ENCODE peak calls at places on chromosomes 11 and 22, in six cellular contexts. One of them, this sample, is unnamed.

GRCh38 chr11:37972691-37973090 is 1374.7 kb upstream of the RAG2 start:
- DNase-seq in NCI-H774: no peak
- DNase-seq in CD4-positive, alpha-beta T cell: no peak
- DNase-seq in cardiac septum: no peak
- DNase-seq in RCC 7860: peak
- DNase-seq in PC-9: no peak
- DNase-seq in this sample: no peak

GRCh38 chr22:36612458-36612857 is 83.5 kb upstream of the EIF3D start:
- DNase-seq in NCI-H774: no peak
- DNase-seq in CD4-positive, alpha-beta T cell: no peak
- DNase-seq in cardiac septum: no peak
- DNase-seq in RCC 7860: no peak
- DNase-seq in PC-9: no peak
- DNase-seq in this sample: no peak

GRCh38 chr11:129455756-129456436 is 80.2 kb downstream of the BARX2 start:
- DNase-seq in NCI-H774: no peak
- DNase-seq in CD4-positive, alpha-beta T cell: no peak
- DNase-seq in cardiac septum: no peak
- DNase-seq in RCC 7860: no peak
- DNase-seq in PC-9: no peak
- DNase-seq in this sample: no peak

GRCh38 chr11:76574406-76574805 is 96.1 kb downstream of the LRRC32 start:
- DNase-seq in NCI-H774: no peak
- DNase-seq in CD4-positive, alpha-beta T cell: no peak
- DNase-seq in cardiac septum: no peak
- DNase-seq in RCC 7860: peak
- DNase-seq in PC-9: no peak
- DNase-seq in this sample: no peak

GRCh38 chr11:71120346-71120963 is 131.9 kb downstream of the SHANK2 start:
- DNase-seq in NCI-H774: peak
- DNase-seq in CD4-positive, alpha-beta T cell: no peak
- DNase-seq in cardiac septum: no peak
- DNase-seq in RCC 7860: no peak
- DNase-seq in PC-9: peak
- DNase-seq in this sample: no peak

GRCh38 chr11:62552931-62553838 is 6.6 kb upstream of the AHNAK start:
- DNase-seq in NCI-H774: no peak
- DNase-seq in CD4-positive, alpha-beta T cell: peak
- DNase-seq in cardiac septum: no peak
- DNase-seq in RCC 7860: peak
- DNase-seq in PC-9: peak
- DNase-seq in this sample: no peak

GRCh38 chr11:7905961-7906429 is 25.1 kb downstream of the OR10A6 start:
- DNase-seq in NCI-H774: no peak
- DNase-seq in CD4-positive, alpha-beta T cell: no peak
- DNase-seq in cardiac septum: no peak
- DNase-seq in RCC 7860: no peak
- DNase-seq in PC-9: peak
- DNase-seq in this sample: no peak

GRCh38 chr11:78453140-78453935 is 35.7 kb upstream of the GAB2 start:
- DNase-seq in NCI-H774: no peak
- DNase-seq in CD4-positive, alpha-beta T cell: no peak
- DNase-seq in cardiac septum: no peak
- DNase-seq in RCC 7860: no peak
- DNase-seq in PC-9: no peak
- DNase-seq in this sample: no peak

GRCh38 chr11:111730031-111730430 is 36.2 kb downstream of the PPP2R1B start:
- DNase-seq in NCI-H774: no peak
- DNase-seq in CD4-positive, alpha-beta T cell: no peak
- DNase-seq in cardiac septum: no peak
- DNase-seq in RCC 7860: no peak
- DNase-seq in PC-9: no peak
- DNase-seq in this sample: no peak

GRCh38 chr11:119681537-119681936 is 47.5 kb downstream of the NECTIN1 start:
- DNase-seq in NCI-H774: no peak
- DNase-seq in CD4-positive, alpha-beta T cell: no peak
- DNase-seq in cardiac septum: no peak
- DNase-seq in RCC 7860: no peak
- DNase-seq in PC-9: no peak
- DNase-seq in this sample: no peak

GRCh38 chr11:19714387-19715363 is 2.0 kb downstream of the NAV2 start:
- DNase-seq in NCI-H774: no peak
- DNase-seq in CD4-positive, alpha-beta T cell: no peak
- DNase-seq in cardiac septum: peak
- DNase-seq in RCC 7860: peak
- DNase-seq in PC-9: peak
- DNase-seq in this sample: no peak

GRCh38 chr11:83023410-83023809 is 48.3 kb downstream of the RAB30 start:
- DNase-seq in NCI-H774: no peak
- DNase-seq in CD4-positive, alpha-beta T cell: no peak
- DNase-seq in cardiac septum: no peak
- DNase-seq in RCC 7860: no peak
- DNase-seq in PC-9: no peak
- DNase-seq in this sample: no peak

GRCh38 chr11:134533511-134533910 is 121.5 kb upstream of the B3GAT1 start:
- DNase-seq in NCI-H774: no peak
- DNase-seq in CD4-positive, alpha-beta T cell: no peak
- DNase-seq in cardiac septum: peak
- DNase-seq in RCC 7860: no peak
- DNase-seq in PC-9: no peak
- DNase-seq in this sample: no peak

GRCh38 chr11:75907926-75908527 is 93.0 kb downstream of the UVRAG start:
- DNase-seq in NCI-H774: no peak
- DNase-seq in CD4-positive, alpha-beta T cell: no peak
- DNase-seq in cardiac septum: no peak
- DNase-seq in RCC 7860: no peak
- DNase-seq in PC-9: no peak
- DNase-seq in this sample: no peak

GRCh38 chr11:69437001-69437875 is 44.2 kb upstream of the LINC01488 start:
- DNase-seq in NCI-H774: no peak
- DNase-seq in CD4-positive, alpha-beta T cell: no peak
- DNase-seq in cardiac septum: no peak
- DNase-seq in RCC 7860: peak
- DNase-seq in PC-9: peak
- DNase-seq in this sample: no peak

GRCh38 chr22:44587004-44587793 is 89.2 kb upstream of the RTL6 start:
- DNase-seq in NCI-H774: peak
- DNase-seq in CD4-positive, alpha-beta T cell: no peak
- DNase-seq in cardiac septum: no peak
- DNase-seq in RCC 7860: no peak
- DNase-seq in PC-9: peak
- DNase-seq in this sample: no peak

GRCh38 chr22:42949159-42949558 is 65.8 kb downstream of the PACSIN2 start:
- DNase-seq in NCI-H774: no peak
- DNase-seq in CD4-positive, alpha-beta T cell: no peak
- DNase-seq in cardiac septum: no peak
- DNase-seq in RCC 7860: no peak
- DNase-seq in PC-9: no peak
- DNase-seq in this sample: no peak

GRCh38 chr11:57637626-57638004 is 12.1 kb downstream of the YPEL4 start:
- DNase-seq in NCI-H774: no peak
- DNase-seq in CD4-positive, alpha-beta T cell: no peak
- DNase-seq in cardiac septum: no peak
- DNase-seq in RCC 7860: no peak
- DNase-seq in PC-9: no peak
- DNase-seq in this sample: no peak

GRCh38 chr11:859394-860131 is 16.9 kb downstream of the TSPAN4 start:
- DNase-seq in NCI-H774: peak
- DNase-seq in CD4-positive, alpha-beta T cell: no peak
- DNase-seq in cardiac septum: no peak
- DNase-seq in RCC 7860: no peak
- DNase-seq in PC-9: peak
- DNase-seq in this sample: no peak

GRCh38 chr22:44057411-44057987 is 33.4 kb downstream of the PARVB start:
- DNase-seq in NCI-H774: no peak
- DNase-seq in CD4-positive, alpha-beta T cell: no peak
- DNase-seq in cardiac septum: no peak
- DNase-seq in RCC 7860: no peak
- DNase-seq in PC-9: no peak
- DNase-seq in this sample: no peak

GRCh38 chr11:107882095-107882820 is 23.7 kb upstream of the SLC35F2 start:
- DNase-seq in NCI-H774: no peak
- DNase-seq in CD4-positive, alpha-beta T cell: no peak
- DNase-seq in cardiac septum: no peak
- DNase-seq in RCC 7860: no peak
- DNase-seq in PC-9: peak
- DNase-seq in this sample: no peak

GRCh38 chr22:24554316-24555159 is at the start of gene GUCD1:
- DNase-seq in NCI-H774: no peak
- DNase-seq in CD4-positive, alpha-beta T cell: peak
- DNase-seq in cardiac septum: no peak
- DNase-seq in RCC 7860: peak
- DNase-seq in PC-9: peak
- DNase-seq in this sample: peak

GRCh38 chr11:12494699-12495098 is 117.3 kb downstream of the PARVA start:
- DNase-seq in NCI-H774: no peak
- DNase-seq in CD4-positive, alpha-beta T cell: no peak
- DNase-seq in cardiac septum: no peak
- DNase-seq in RCC 7860: no peak
- DNase-seq in PC-9: no peak
- DNase-seq in this sample: no peak

GRCh38 chr11:70440206-70440605 is 41.9 kb downstream of the CTTN start:
- DNase-seq in NCI-H774: no peak
- DNase-seq in CD4-positive, alpha-beta T cell: no peak
- DNase-seq in cardiac septum: no peak
- DNase-seq in RCC 7860: no peak
- DNase-seq in PC-9: no peak
- DNase-seq in this sample: no peak

GRCh38 chr22:29879738-29880137 is 3.2 kb upstream of the MTMR3 start:
- DNase-seq in NCI-H774: no peak
- DNase-seq in CD4-positive, alpha-beta T cell: no peak
- DNase-seq in cardiac septum: no peak
- DNase-seq in RCC 7860: no peak
- DNase-seq in PC-9: no peak
- DNase-seq in this sample: no peak

GRCh38 chr22:17264321-17265052 is 45.3 kb upstream of the ADA2 start:
- DNase-seq in NCI-H774: no peak
- DNase-seq in CD4-positive, alpha-beta T cell: no peak
- DNase-seq in cardiac septum: no peak
- DNase-seq in RCC 7860: no peak
- DNase-seq in PC-9: no peak
- DNase-seq in this sample: no peak

GRCh38 chr11:94563848-94564442 is 3.2 kb upstream of the PIWIL4 start:
- DNase-seq in NCI-H774: no peak
- DNase-seq in CD4-positive, alpha-beta T cell: no peak
- DNase-seq in cardiac septum: no peak
- DNase-seq in RCC 7860: no peak
- DNase-seq in PC-9: no peak
- DNase-seq in this sample: no peak